ENCODE peak calls at places on chromosomes 13 and 19, in six cellular contexts. One of them, this sample, is unnamed.

GRCh38 chr19:7725791-7726190 is 6.1 kb downstream of the CLEC4G start:
- DNase-seq in ELR: no peak
- DNase-seq in SK-N-SH: no peak
- DNase-seq in brain microvascular endothelial cell: no peak
- DNase-seq in GM04504: no peak
- DNase-seq in stimulated activated CD8-positive, alpha-beta memory T cell treated with anti-CD3 and anti-CD28 coated beads, Interleukin-2, amount 100 ng/mL, for 1 hour: no peak
- DNase-seq in this sample: no peak

GRCh38 chr19:35225951-35226350 is 2.6 kb downstream of the FAM187B start:
- DNase-seq in ELR: no peak
- DNase-seq in SK-N-SH: no peak
- DNase-seq in brain microvascular endothelial cell: no peak
- DNase-seq in GM04504: no peak
- DNase-seq in stimulated activated CD8-positive, alpha-beta memory T cell treated with anti-CD3 and anti-CD28 coated beads, Interleukin-2, amount 100 ng/mL, for 1 hour: no peak
- DNase-seq in this sample: no peak

GRCh38 chr19:42512743-42513304 is 15.5 kb downstream of the CEACAM1 start:
- DNase-seq in ELR: no peak
- DNase-seq in SK-N-SH: no peak
- DNase-seq in brain microvascular endothelial cell: no peak
- DNase-seq in GM04504: no peak
- DNase-seq in stimulated activated CD8-positive, alpha-beta memory T cell treated with anti-CD3 and anti-CD28 coated beads, Interleukin-2, amount 100 ng/mL, for 1 hour: no peak
- DNase-seq in this sample: no peak

GRCh38 chr19:58417071-58417470 is 8.6 kb downstream of the ZNF584 start:
- DNase-seq in ELR: no peak
- DNase-seq in SK-N-SH: no peak
- DNase-seq in brain microvascular endothelial cell: no peak
- DNase-seq in GM04504: no peak
- DNase-seq in stimulated activated CD8-positive, alpha-beta memory T cell treated with anti-CD3 and anti-CD28 coated beads, Interleukin-2, amount 100 ng/mL, for 1 hour: no peak
- DNase-seq in this sample: no peak

GRCh38 chr19:34838248-34838647 is 65.2 kb upstream of the ZNF599 start:
- DNase-seq in ELR: peak
- DNase-seq in SK-N-SH: peak
- DNase-seq in brain microvascular endothelial cell: no peak
- DNase-seq in GM04504: no peak
- DNase-seq in stimulated activated CD8-positive, alpha-beta memory T cell treated with anti-CD3 and anti-CD28 coated beads, Interleukin-2, amount 100 ng/mL, for 1 hour: no peak
- DNase-seq in this sample: peak

GRCh38 chr13:96020155-96020575 is 33.0 kb downstream of the UGGT2 start:
- DNase-seq in ELR: peak
- DNase-seq in SK-N-SH: peak
- DNase-seq in brain microvascular endothelial cell: peak
- DNase-seq in GM04504: peak
- DNase-seq in stimulated activated CD8-positive, alpha-beta memory T cell treated with anti-CD3 and anti-CD28 coated beads, Interleukin-2, amount 100 ng/mL, for 1 hour: no peak
- DNase-seq in this sample: peak

GRCh38 chr13:48559638-48560320 is 26.9 kb upstream of the RCBTB2 start:
- DNase-seq in ELR: peak
- DNase-seq in SK-N-SH: no peak
- DNase-seq in brain microvascular endothelial cell: peak
- DNase-seq in GM04504: no peak
- DNase-seq in stimulated activated CD8-positive, alpha-beta memory T cell treated with anti-CD3 and anti-CD28 coated beads, Interleukin-2, amount 100 ng/mL, for 1 hour: no peak
- DNase-seq in this sample: no peak

GRCh38 chr13:43167058-43167457 is 143.7 kb downstream of the DNAJC15 start:
- DNase-seq in ELR: no peak
- DNase-seq in SK-N-SH: no peak
- DNase-seq in brain microvascular endothelial cell: no peak
- DNase-seq in GM04504: no peak
- DNase-seq in stimulated activated CD8-positive, alpha-beta memory T cell treated with anti-CD3 and anti-CD28 coated beads, Interleukin-2, amount 100 ng/mL, for 1 hour: no peak
- DNase-seq in this sample: no peak

GRCh38 chr13:55728229-55728628 is 1412.5 kb upstream of the PRR20A start:
- DNase-seq in ELR: no peak
- DNase-seq in SK-N-SH: no peak
- DNase-seq in brain microvascular endothelial cell: no peak
- DNase-seq in GM04504: no peak
- DNase-seq in stimulated activated CD8-positive, alpha-beta memory T cell treated with anti-CD3 and anti-CD28 coated beads, Interleukin-2, amount 100 ng/mL, for 1 hour: no peak
- DNase-seq in this sample: no peak

GRCh38 chr19:16825312-16826168 is 3.7 kb upstream of the SIN3B start:
- DNase-seq in ELR: peak
- DNase-seq in SK-N-SH: peak
- DNase-seq in brain microvascular endothelial cell: peak
- DNase-seq in GM04504: peak
- DNase-seq in stimulated activated CD8-positive, alpha-beta memory T cell treated with anti-CD3 and anti-CD28 coated beads, Interleukin-2, amount 100 ng/mL, for 1 hour: no peak
- DNase-seq in this sample: peak

GRCh38 chr19:37948362-37948761 is 41.4 kb downstream of the SIPA1L3 start:
- DNase-seq in ELR: no peak
- DNase-seq in SK-N-SH: no peak
- DNase-seq in brain microvascular endothelial cell: no peak
- DNase-seq in GM04504: no peak
- DNase-seq in stimulated activated CD8-positive, alpha-beta memory T cell treated with anti-CD3 and anti-CD28 coated beads, Interleukin-2, amount 100 ng/mL, for 1 hour: no peak
- DNase-seq in this sample: no peak

GRCh38 chr19:20273376-20273775 is 106.4 kb downstream of the ZNF486 start:
- DNase-seq in ELR: no peak
- DNase-seq in SK-N-SH: no peak
- DNase-seq in brain microvascular endothelial cell: no peak
- DNase-seq in GM04504: no peak
- DNase-seq in stimulated activated CD8-positive, alpha-beta memory T cell treated with anti-CD3 and anti-CD28 coated beads, Interleukin-2, amount 100 ng/mL, for 1 hour: no peak
- DNase-seq in this sample: no peak